ENCODE peak calls at places on chromosomes 2 and 18, in seven cellular contexts. S, U, R, J, N, O and Z are unnamed samples.

GRCh38 chr2:55620123-55620779 is 2.8 kb upstream of the PPP4R3B start:
- DNase-seq in R (peak; percentile 68), J (peak; percentile 48), S (no peak), U (no peak), N (peak; percentile 23), O (no peak), Z (no peak)

GRCh38 chr18:65751145-65752085 is 603 bp downstream of the CDH7 start:
- DNase-seq in R (no peak), O (no peak), N (peak; percentile 21), J (no peak), U (peak; percentile 38), S (no peak), Z (no peak)

GRCh38 chr2:174341301-174341994 is 6.7 kb downstream of the SP9 start:
- DNase-seq in O (peak; percentile 91), N (peak; percentile 88), U (peak; percentile 82), R (peak; percentile 97), J (peak; percentile 90), S (peak; percentile 89), Z (no peak)

GRCh38 chr2:231049286-231050017 is 7.2 kb upstream of the PSMD1 start:
- DNase-seq in O (no peak), N (no peak), S (no peak), U (no peak), J (no peak), R (no peak), Z (no peak)

GRCh38 chr18:31302991-31303390 is 15.0 kb upstream of the DSG1 start:
- DNase-seq in R (no peak), S (no peak), J (no peak), N (no peak), U (no peak), O (no peak), Z (no peak)

GRCh38 chr2:118264591-118264990 is 176.3 kb downstream of the INSIG2 start:
- DNase-seq in N (no peak), O (no peak), J (no peak), R (no peak), U (no peak), S (no peak), Z (no peak)

GRCh38 chr2:5322414-5322813 is 369.8 kb upstream of the SOX11 start:
- DNase-seq in J (no peak), U (no peak), S (no peak), N (no peak), R (no peak), O (no peak), Z (no peak)

GRCh38 chr2:219687266-219687665 is 59.8 kb downstream of the SLC4A3 start:
- DNase-seq in S (no peak), J (no peak), N (no peak), O (no peak), U (no peak), R (peak; percentile 35), Z (no peak)

GRCh38 chr2:37563375-37564011 is 107.9 kb downstream of the CDC42EP3 start:
- DNase-seq in J (no peak), S (no peak), N (no peak), R (no peak), O (no peak), U (no peak), Z (no peak)

GRCh38 chr2:135258193-135258592 is 206.1 kb downstream of the RAB3GAP1 start:
- DNase-seq in N (no peak), S (no peak), J (no peak), U (no peak), O (no peak), R (peak; percentile 62), Z (no peak)

GRCh38 chr2:157894694-157895450 is 18.7 kb upstream of the ACVR1 start:
- DNase-seq in O (peak; percentile 41), S (no peak), U (no peak), N (no peak), R (no peak), J (no peak), Z (no peak)

GRCh38 chr2:44930274-44930826 is 11.2 kb upstream of the SIX3 start:
- DNase-seq in J (no peak), O (no peak), N (peak; percentile 40), S (no peak), R (peak; percentile 84), U (no peak), Z (no peak)

GRCh38 chr2:216536725-216537124 is 38.1 kb downstream of the RPL37A start:
- DNase-seq in O (no peak), R (peak; percentile 32), J (no peak), U (no peak), N (no peak), S (no peak), Z (no peak)

GRCh38 chr2:23926289-23926749 is 604 bp downstream of the ATAD2B start:
- DNase-seq in O (peak; percentile 55), S (no peak), U (peak; percentile 34), R (peak; percentile 84), J (no peak), N (peak; percentile 57), Z (no peak)

GRCh38 chr2:200681731-200682130 is 95.9 kb downstream of the AOX1 start:
- DNase-seq in R (no peak), J (no peak), N (no peak), S (no peak), U (no peak), O (no peak), Z (no peak)

GRCh38 chr2:108354171-108354570 is 23.6 kb upstream of the SULT1C4 start:
- DNase-seq in J (no peak), U (no peak), O (no peak), N (no peak), R (no peak), S (no peak), Z (no peak)

GRCh38 chr18:23231340-23232021 is 96.2 kb downstream of the CABLES1 start:
- DNase-seq in S (peak; percentile 95), R (no peak), J (peak; percentile 98), O (peak; percentile 77), U (no peak), N (peak; percentile 85), Z (no peak)

GRCh38 chr2:128412181-128412871 is 93.7 kb upstream of the HS6ST1 start:
- DNase-seq in O (no peak), J (no peak), N (no peak), S (peak; percentile 46), U (no peak), R (peak; percentile 21), Z (no peak)

GRCh38 chr18:23883277-23883790 is 131.2 kb upstream of the TTC39C start:
- DNase-seq in R (no peak), J (no peak), O (no peak), U (peak; percentile 37), N (no peak), S (no peak), Z (no peak)

GRCh38 chr2:230866704-230867561 is 2.2 kb downstream of the ITM2C start:
- DNase-seq in O (peak; percentile 33), N (peak; percentile 22), R (peak; percentile 67), S (no peak), J (no peak), U (peak; percentile 32), Z (no peak)

GRCh38 chr2:188435115-188435514 is 143.4 kb downstream of the GULP1 start:
- DNase-seq in J (no peak), N (no peak), O (no peak), U (no peak), S (no peak), R (no peak), Z (no peak)

GRCh38 chr18:62487161-62487560 is 35.7 kb upstream of the ZCCHC2 start:
- DNase-seq in U (no peak), N (no peak), J (no peak), O (no peak), R (no peak), S (no peak), Z (no peak)

GRCh38 chr2:86142737-86143257 is 36.8 kb downstream of the PTCD3 start:
- DNase-seq in U (no peak), S (no peak), J (no peak), O (no peak), R (no peak), N (no peak), Z (no peak)

GRCh38 chr2:9618410-9618809 is 12.4 kb downstream of the YWHAQ start:
- DNase-seq in J (peak; percentile 62), N (no peak), R (no peak), U (no peak), O (no peak), S (no peak), Z (no peak)

GRCh38 chr18:44035554-44035953 is 645.1 kb upstream of the SETBP1 start:
- DNase-seq in N (no peak), R (no peak), J (no peak), O (peak; percentile 3), S (no peak), U (no peak), Z (no peak)

GRCh38 chr2:156423674-156424282 is 12.4 kb upstream of the GPD2 start:
- DNase-seq in O (no peak), J (no peak), S (no peak), U (no peak), N (no peak), R (no peak), Z (no peak)

GRCh38 chr18:56196495-56197225 is 441.7 kb downstream of the TXNL1 start:
- DNase-seq in S (no peak), J (no peak), O (no peak), U (no peak), N (no peak), R (no peak), Z (no peak)

GRCh38 chr18:27017901-27018500 is 152.5 kb upstream of the AQP4 start:
- DNase-seq in J (peak; percentile 30), S (no peak), R (no peak), N (peak; percentile 21), O (no peak), U (no peak), Z (no peak)

GRCh38 chr2:237432484-237433092 is 18.6 kb upstream of the COL6A3 start:
- DNase-seq in O (peak; percentile 68), U (no peak), R (peak; percentile 58), J (no peak), S (no peak), N (no peak), Z (no peak)

GRCh38 chr2:52341732-52342131 is 1309.8 kb upstream of the NRXN1 start:
- DNase-seq in U (no peak), J (no peak), O (no peak), R (no peak), N (no peak), S (no peak), Z (no peak)

GRCh38 chr2:12035029-12035720 is 288.7 kb downstream of the LPIN1 start:
- DNase-seq in S (no peak), J (no peak), R (no peak), N (no peak), O (no peak), U (no peak), Z (no peak)

GRCh38 chr2:38120829-38121228 is 44.9 kb upstream of the CYP1B1 start:
- DNase-seq in O (no peak), S (no peak), U (no peak), R (no peak), J (no peak), N (no peak), Z (no peak)

GRCh38 chr2:149077861-149078260 is 39.4 kb downstream of the LYPD6B start:
- DNase-seq in S (no peak), N (no peak), U (no peak), J (no peak), R (peak; percentile 72), O (no peak), Z (no peak)